ENCODE peak calls at places on chromosomes 3 and 15, in four cellular contexts. Y, B, V and K are unnamed samples.

GRCh38 chr15:47762621-47763020 is 45.3 kb downstream of the SEMA6D start:
- DNase-seq in V (no peak), Y (no peak), B (no peak), K (peak)

GRCh38 chr15:70476441-70476840 is 286.9 kb downstream of the UACA start:
- DNase-seq in B (no peak), V (no peak), Y (no peak), K (no peak)

GRCh38 chr15:62771234-62771633 is 271.3 kb upstream of the TPM1 start:
- DNase-seq in B (no peak), V (no peak), Y (no peak), K (no peak)

GRCh38 chr3:10419637-10420232 is 85.7 kb downstream of the ATP2B2 start:
- DNase-seq in V (no peak), Y (peak), B (no peak), K (no peak)

GRCh38 chr15:48602358-48603122 is 43.0 kb downstream of the FBN1 start:
- DNase-seq in B (no peak), Y (no peak), V (no peak), K (no peak)

GRCh38 chr15:25767356-25768151 is 95.6 kb downstream of the ATP10A start:
- DNase-seq in B (no peak), V (no peak), Y (no peak), K (no peak)

GRCh38 chr3:149536429-149536828 is 61.9 kb downstream of the TM4SF4 start:
- DNase-seq in Y (no peak), V (no peak), B (no peak), K (peak)

GRCh38 chr3:11154036-11154952 is at the start of gene HRH1:
- DNase-seq in B (no peak), V (peak), Y (no peak), K (no peak)

GRCh38 chr3:50139308-50139707 is 15.8 kb upstream of the SEMA3F start:
- DNase-seq in B (no peak), Y (no peak), V (no peak), K (no peak)

GRCh38 chr3:54188176-54188791 is 65.9 kb downstream of the CACNA2D3 start:
- DNase-seq in B (no peak), V (peak), Y (no peak), K (no peak)

GRCh38 chr15:51806123-51806522 is 23.3 kb upstream of the TMOD3 start:
- DNase-seq in B (no peak), Y (no peak), V (no peak), K (no peak)

GRCh38 chr3:184635126-184635525 is 73.5 kb downstream of the EPHB3 start:
- DNase-seq in B (no peak), Y (no peak), V (peak), K (no peak)

GRCh38 chr3:170724599-170724998 is 138.7 kb upstream of the SLC7A14 start:
- DNase-seq in B (no peak), Y (no peak), V (no peak), K (no peak)

GRCh38 chr3:143119974-143120715 is 574 bp downstream of the CHST2 start:
- DNase-seq in V (no peak), B (peak), Y (peak), K (no peak)

GRCh38 chr3:17046623-17047022 is 161.9 kb downstream of the PLCL2 start:
- DNase-seq in Y (no peak), V (no peak), B (no peak), K (no peak)

GRCh38 chr15:36888018-36888992 is 212.0 kb downstream of the MEIS2 start:
- DNase-seq in B (no peak), V (no peak), Y (no peak), K (no peak)

GRCh38 chr3:144521131-144521530 is 549.5 kb downstream of the DIPK2A start:
- DNase-seq in B (no peak), Y (no peak), V (no peak), K (no peak)

GRCh38 chr15:36067483-36068274 is 511.7 kb upstream of the CDIN1 start:
- DNase-seq in Y (no peak), B (no peak), V (no peak), K (no peak)

GRCh38 chr3:12675115-12675810 is 11.3 kb upstream of the RAF1 start:
- DNase-seq in Y (no peak), B (no peak), V (no peak), K (no peak)

GRCh38 chr3:14565791-14566588 is 25.8 kb upstream of the GRIP2 start:
- DNase-seq in V (no peak), Y (no peak), B (no peak), K (no peak)

GRCh38 chr3:177150970-177151627 is 46.2 kb downstream of the TBL1XR1 start:
- DNase-seq in Y (no peak), V (peak), B (no peak), K (no peak)

GRCh38 chr3:134956395-134956794 is 161.3 kb downstream of the EPHB1 start:
- DNase-seq in B (no peak), V (no peak), Y (no peak), K (no peak)

GRCh38 chr3:192011137-192011536 is 550.2 kb downstream of the PYDC2 start:
- DNase-seq in B (no peak), V (no peak), Y (no peak), K (no peak)

GRCh38 chr15:31200735-31201151 is 99.2 kb upstream of the TRPM1 start:
- DNase-seq in V (no peak), Y (peak), B (no peak), K (peak)

GRCh38 chr3:151107177-151107576 is 21.7 kb downstream of the MED12L start:
- DNase-seq in V (no peak), Y (no peak), B (no peak), K (no peak)

GRCh38 chr3:32818431-32819085 is 761 bp downstream of the TRIM71 start:
- DNase-seq in B (no peak), Y (no peak), V (no peak), K (no peak)

GRCh38 chr3:114320251-114320650 is 26.4 kb downstream of the TIGIT start:
- DNase-seq in V (no peak), Y (no peak), B (no peak), K (no peak)

GRCh38 chr3:136937886-136938285 is 19.9 kb upstream of the IL20RB start:
- DNase-seq in Y (no peak), B (no peak), V (no peak), K (no peak)

GRCh38 chr15:39131605-39132004 is 449.3 kb upstream of the THBS1 start:
- DNase-seq in Y (no peak), V (no peak), B (no peak), K (no peak)

GRCh38 chr3:77412591-77412990 is 372.7 kb downstream of the ROBO2 start:
- DNase-seq in Y (no peak), V (no peak), B (no peak), K (no peak)

GRCh38 chr15:93300796-93301195 is 211.8 kb upstream of the RGMA start:
- DNase-seq in B (no peak), Y (no peak), V (no peak), K (no peak)

GRCh38 chr3:79139395-79140060 is 628.3 kb downstream of the ROBO1 start:
- DNase-seq in B (peak), V (no peak), Y (no peak), K (peak)

GRCh38 chr3:66442254-66443249 is 58.3 kb downstream of the LRIG1 start:
- DNase-seq in B (no peak), Y (no peak), V (no peak), K (no peak)